ENCODE peak calls at places on chromosomes 7 and 10, in six cellular contexts. F is left kidney; N is GM12892; L is hippocampal formation; R is activated CD8-positive, alpha-beta memory T cell treated with anti-CD3 and anti-CD28 coated beads for 4 hours; Z is activated naive CD4-positive, alpha-beta T cell. J is an unnamed sample.

GRCh38 chr10:44939691-44940401 is 19.8 kb upstream of the RASSF4 start:
- DNase-seq in Z (no peak), R (no peak), F (no peak), L (no peak), N (no peak), J (no peak)

GRCh38 chr7:113731571-113731970 is 187.2 kb downstream of the PPP1R3A start:
- DNase-seq in R (no peak), F (no peak), L (no peak), Z (no peak), N (no peak), J (no peak)

GRCh38 chr7:13945670-13946069 is 43.8 kb downstream of the ETV1 start:
- DNase-seq in Z (no peak), L (no peak), F (peak), N (no peak), R (no peak), J (no peak)

GRCh38 chr7:117072620-117073118 is 119.4 kb downstream of the ST7 start:
- DNase-seq in L (peak), F (no peak), R (no peak), Z (no peak), N (no peak), J (peak)

GRCh38 chr7:1549357-1550004 is 6.5 kb downstream of the TMEM184A start:
- DNase-seq in R (no peak), L (no peak), F (no peak), N (no peak), Z (no peak), J (no peak)

GRCh38 chr7:21108182-21108581 is 319.7 kb upstream of the SP4 start:
- DNase-seq in Z (no peak), F (peak), R (no peak), N (no peak), L (no peak), J (no peak)

GRCh38 chr7:68994841-68995240 is 603.4 kb upstream of the AUTS2 start:
- DNase-seq in N (no peak), L (no peak), F (no peak), R (no peak), Z (no peak), J (no peak)

GRCh38 chr7:148303295-148304013 is 287.1 kb upstream of the C7orf33 start:
- DNase-seq in Z (no peak), F (peak), L (no peak), R (no peak), N (no peak), J (peak)

GRCh38 chr10:125035136-125035535 is 93.2 kb downstream of the ZRANB1 start:
- DNase-seq in R (no peak), L (no peak), F (peak), N (no peak), Z (no peak), J (no peak)

GRCh38 chr7:135795846-135796570 is 47.4 kb upstream of the FAM180A start:
- DNase-seq in R (no peak), N (no peak), Z (no peak), L (no peak), F (no peak), J (no peak)

GRCh38 chr7:2157473-2158279 is 75.1 kb downstream of the MAD1L1 start:
- DNase-seq in F (peak), R (no peak), Z (no peak), L (peak), N (no peak), J (peak)

GRCh38 chr10:32956365-32957197 is 1.4 kb downstream of the ITGB1 start:
- DNase-seq in Z (no peak), L (no peak), N (no peak), F (peak), R (no peak), J (no peak)

GRCh38 chr7:7221602-7222038 is 39.3 kb downstream of the C1GALT1 start:
- DNase-seq in L (no peak), R (no peak), F (no peak), Z (no peak), N (no peak), J (no peak)

GRCh38 chr10:1643911-1644810 is 93.2 kb downstream of the ADARB2 start:
- DNase-seq in R (no peak), F (no peak), N (no peak), Z (no peak), L (no peak), J (no peak)

GRCh38 chr7:49172639-49173038 is 248.3 kb downstream of the CDC14C start:
- DNase-seq in Z (no peak), N (no peak), F (no peak), R (no peak), L (no peak), J (no peak)

GRCh38 chr7:71633571-71634008 is 501.6 kb downstream of the GALNT17 start:
- DNase-seq in R (no peak), N (no peak), Z (no peak), F (peak), L (no peak), J (no peak)

GRCh38 chr10:132140167-132140925 is 46.4 kb upstream of the DPYSL4 start:
- DNase-seq in F (no peak), L (no peak), R (no peak), Z (no peak), N (no peak), J (no peak)

GRCh38 chr7:82593780-82594179 is 150.2 kb upstream of the CACNA2D1 start:
- DNase-seq in N (no peak), L (no peak), R (no peak), F (no peak), Z (no peak), J (no peak)

GRCh38 chr10:129968937-129969527 is 5.0 kb upstream of the EBF3 start:
- DNase-seq in Z (no peak), F (peak), R (no peak), N (no peak), L (no peak), J (no peak)

GRCh38 chr7:13988765-13989137 is 715 bp downstream of the ETV1 start:
- DNase-seq in N (no peak), Z (no peak), F (peak), L (no peak), R (no peak), J (no peak)

GRCh38 chr10:124329941-124330340 is 88.8 kb downstream of the OAT start:
- DNase-seq in N (no peak), Z (no peak), R (no peak), L (no peak), F (no peak), J (no peak)

GRCh38 chr7:98341106-98341505 is 59.6 kb downstream of the BRI3 start:
- DNase-seq in Z (no peak), R (no peak), L (no peak), F (no peak), N (no peak), J (no peak)

GRCh38 chr7:5217851-5218331 is 27.9 kb downstream of the WIPI2 start:
- DNase-seq in Z (no peak), F (no peak), N (no peak), L (no peak), R (no peak), J (no peak)

J was measured in globus pallidus.